ENCODE peak calls at places on chromosomes 7 and 10, in four cellular contexts. O, C, K and I are unnamed samples.

GRCh38 chr7:83594076-83594475 is 54.9 kb downstream of the SEMA3E start:
- DNase-seq in K (no peak), C (no peak), O (no peak), I (no peak)

GRCh38 chr7:94941844-94942632 is 34.6 kb downstream of the PPP1R9A start:
- DNase-seq in K (no peak), C (no peak), O (no peak), I (no peak)

GRCh38 chr10:25934673-25935139 is 677 bp downstream of the MYO3A start:
- DNase-seq in O (peak; percentile 10), K (no peak), C (peak; percentile 8), I (no peak)

GRCh38 chr7:71976670-71977069 is 435.5 kb downstream of the CALN1 start:
- DNase-seq in O (no peak), K (no peak), C (no peak), I (no peak)

GRCh38 chr10:111523016-111523415 is 446.2 kb downstream of the ADRA2A start:
- DNase-seq in C (no peak), K (no peak), O (no peak), I (no peak)

GRCh38 chr7:96126382-96126781 is 195.5 kb downstream of the SLC25A13 start:
- DNase-seq in O (no peak), K (no peak), C (no peak), I (no peak)

GRCh38 chr10:91090761-91091529 is 129.5 kb upstream of the PCGF5 start:
- DNase-seq in O (peak; percentile 11), C (no peak), K (peak; percentile 45), I (no peak)

GRCh38 chr10:72688208-72688651 is 3.7 kb upstream of the MCU start:
- DNase-seq in C (no peak), K (no peak), O (peak; percentile 96), I (no peak)

GRCh38 chr10:99431190-99431549 is 746 bp upstream of the GOT1 start:
- DNase-seq in O (peak; percentile 55), K (no peak), C (peak; percentile 85), I (no peak)

GRCh38 chr10:125159932-125160855 is at the start of gene CTBP2:
- DNase-seq in K (no peak), C (peak; percentile 59), O (peak; percentile 78), I (no peak)

GRCh38 chr7:128266891-128267839 is 26.1 kb downstream of the LEP start:
- DNase-seq in K (no peak), O (no peak), C (peak; percentile 43), I (no peak)

GRCh38 chr10:12391191-12391590 is 41.8 kb downstream of the CAMK1D start:
- DNase-seq in K (no peak), C (no peak), O (no peak), I (no peak)

GRCh38 chr10:53162856-53163255 is 390.3 kb upstream of the MBL2 start:
- DNase-seq in O (no peak), C (no peak), K (no peak), I (no peak)

GRCh38 chr7:115133248-115133647 is 211.4 kb downstream of the MDFIC start:
- DNase-seq in C (no peak), O (no peak), K (no peak), I (no peak)

GRCh38 chr10:117896517-117896916 is 150.2 kb downstream of the RAB11FIP2 start:
- DNase-seq in K (no peak), C (no peak), O (peak; percentile 24), I (no peak)

GRCh38 chr7:132878228-132878919 is 203.5 kb downstream of the CHCHD3 start:
- DNase-seq in C (no peak), O (no peak), K (no peak), I (no peak)

GRCh38 chr7:139382439-139382838 is 22.7 kb downstream of the LUC7L2 start:
- DNase-seq in C (no peak), O (no peak), K (no peak), I (no peak)

GRCh38 chr10:89341136-89341535 is 13.3 kb downstream of the IFIT3 start:
- DNase-seq in K (no peak), C (no peak), O (no peak), I (no peak)

DNA sequence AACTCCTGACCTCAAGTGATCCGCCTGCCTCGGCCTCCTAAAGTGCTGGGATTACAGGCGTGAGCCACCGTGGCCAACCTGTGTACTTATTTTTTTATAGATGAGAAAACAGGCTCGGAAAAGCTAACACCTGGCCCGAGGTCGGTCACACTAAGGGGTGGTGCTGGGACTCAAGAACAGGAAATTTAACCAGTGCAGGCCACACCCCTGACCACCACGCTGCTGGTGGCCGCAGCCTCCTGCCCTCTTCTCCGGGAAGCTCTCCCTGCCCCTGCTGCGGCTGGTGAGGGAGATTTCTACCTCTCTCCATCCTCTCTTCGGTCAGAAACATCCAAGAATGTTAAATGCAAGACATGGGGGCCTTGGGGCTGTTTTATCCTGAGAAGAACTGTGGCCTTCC is 63.2 kb downstream of the TNRC18 start:
- DNase-seq in O (no peak), C (peak; percentile 29), K (no peak), I (no peak)
- TF ChIP-seq EP300 in O (no peak), C (no peak), K (no peak), I (no peak)

GRCh38 chr10:6171891-6172354 is 30.8 kb upstream of the PFKFB3 start:
- DNase-seq in C (peak; percentile 59), K (no peak), O (no peak), I (peak; percentile 24)
- TF ChIP-seq EP300 in C (no peak), K (peak; percentile 48), O (no peak), I (peak; percentile 23)

DNA sequence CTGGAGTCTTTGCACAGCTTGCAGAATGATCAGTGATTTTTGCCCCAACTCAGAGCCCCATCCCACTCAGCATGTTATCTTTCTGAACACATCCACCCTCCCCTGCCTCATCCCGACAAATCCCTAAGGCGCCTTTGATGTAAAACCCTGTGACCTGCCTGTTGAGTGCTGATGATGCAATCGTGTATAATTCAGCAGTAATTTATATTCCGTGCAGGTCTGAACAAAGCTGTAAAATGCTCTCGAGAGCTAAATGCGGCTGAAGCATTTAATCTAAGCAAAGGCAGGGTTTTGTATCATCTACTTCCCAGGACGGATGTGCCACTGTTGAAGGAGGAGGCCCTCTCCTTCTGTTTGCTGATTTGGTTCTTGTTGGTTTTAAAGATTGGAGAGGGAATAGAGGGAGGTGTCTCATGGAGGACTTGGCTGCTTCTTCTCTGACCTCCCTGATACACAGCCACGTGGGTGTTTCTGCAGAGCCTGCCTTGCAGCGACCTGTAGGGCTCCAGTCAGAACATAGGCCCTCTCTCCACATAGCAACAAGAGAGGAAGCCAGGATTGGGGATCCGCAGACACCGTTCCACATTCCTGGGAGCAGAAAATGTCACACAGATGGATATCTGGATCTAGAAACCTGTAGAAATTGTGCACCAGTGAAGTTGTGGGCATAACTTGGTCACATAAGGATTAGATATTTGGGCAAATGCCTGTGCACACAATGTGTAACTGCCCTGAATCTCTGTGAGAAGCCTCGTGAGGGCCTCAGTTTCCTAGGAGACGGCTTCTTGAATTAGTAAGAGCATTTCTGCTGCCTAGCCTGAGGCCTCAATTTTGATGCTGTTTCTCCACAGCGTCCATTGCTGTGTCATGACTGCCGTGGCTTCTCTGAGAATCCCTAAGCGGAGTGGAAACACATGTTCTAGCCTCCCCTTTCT is 90.2 kb upstream of the AGK start:
- DNase-seq in O (no peak), C (no peak), K (no peak), I (no peak)
- TF ChIP-seq EP300 in O (no peak), C (no peak), K (no peak), I (no peak)

DNA sequence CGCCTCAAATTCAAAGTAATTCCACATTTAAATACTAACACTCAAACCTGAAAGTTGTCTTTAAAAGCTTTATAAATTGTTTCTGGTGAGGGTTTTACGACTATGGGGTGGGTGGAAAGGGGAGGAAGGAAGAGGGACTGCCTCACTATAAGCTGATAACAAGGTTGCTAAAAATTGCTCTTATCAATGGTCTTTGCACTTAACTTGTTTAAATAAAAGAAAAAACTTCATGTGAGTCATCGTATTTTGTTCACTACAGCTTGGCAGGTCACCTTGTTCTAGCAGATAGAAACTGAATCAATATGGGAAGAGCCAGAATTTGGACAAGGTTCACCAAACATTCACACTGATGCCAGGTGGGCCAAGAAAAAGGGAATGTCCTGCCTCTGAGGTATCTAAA is 129.2 kb downstream of the TES start:
- DNase-seq in O (no peak), C (no peak), K (no peak), I (no peak)
- TF ChIP-seq EP300 in O (no peak), C (no peak), K (no peak), I (no peak)

DNA sequence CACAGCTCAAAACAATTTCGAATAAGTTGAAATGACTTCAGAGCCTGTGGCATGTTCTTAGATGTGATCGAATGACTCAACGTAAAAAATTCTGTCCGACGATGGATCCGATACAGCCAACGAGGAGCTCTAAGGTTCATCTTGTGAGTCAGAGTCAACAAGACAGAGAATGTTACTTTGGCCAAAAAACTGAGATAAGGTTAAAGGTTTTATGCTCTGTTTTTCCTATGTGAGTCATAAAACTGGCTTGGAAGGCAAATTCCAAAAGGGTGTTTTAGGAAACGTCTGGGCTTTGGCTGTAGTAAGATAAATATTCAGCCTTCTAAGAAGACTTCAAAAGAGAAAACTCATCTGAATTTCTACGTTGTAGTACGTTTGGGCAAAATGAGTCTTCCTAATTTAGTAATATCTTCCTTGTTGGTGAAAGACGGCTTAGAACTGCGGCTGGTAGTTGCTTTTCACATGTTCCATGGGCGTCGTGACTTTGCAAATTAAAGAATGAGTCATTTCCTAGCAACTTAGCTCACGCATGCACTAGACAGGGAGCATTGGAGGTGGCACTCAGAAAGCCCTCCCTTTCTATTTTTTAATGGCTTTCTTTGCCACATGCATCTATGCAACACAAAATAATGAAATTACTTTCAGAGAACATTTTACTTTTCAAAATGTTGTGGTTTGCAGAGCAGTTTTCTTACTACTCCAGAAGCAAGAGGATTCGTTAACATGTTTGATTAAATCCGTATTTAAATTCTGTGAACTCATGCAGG is 28.2 kb downstream of the PFKP start:
- DNase-seq in K (no peak), C (peak; percentile 35), O (peak; percentile 98), I (peak; percentile 25)
- TF ChIP-seq EP300 in K (peak; percentile 74), C (no peak), O (peak; percentile 91), I (no peak)

DNA sequence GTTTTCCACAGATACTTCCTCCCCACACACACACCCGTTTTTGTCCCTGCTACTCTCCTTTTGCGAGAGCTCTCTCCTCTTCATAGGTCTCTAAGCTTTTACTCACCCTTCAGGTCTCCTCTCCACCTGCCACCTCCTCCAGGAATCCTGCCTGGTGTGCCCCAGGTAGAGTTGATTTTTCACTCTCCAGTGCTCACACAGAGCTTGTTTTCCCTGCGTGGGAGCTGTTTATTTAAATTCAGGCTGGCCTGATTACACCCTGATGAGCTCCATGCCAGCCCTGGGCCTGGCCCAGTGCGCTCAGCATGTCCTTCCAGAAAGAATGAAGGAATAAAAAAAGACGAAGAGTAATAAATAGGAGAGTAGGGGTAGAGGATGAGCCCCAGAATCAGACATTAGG is 7.5 kb upstream of the CLDN4 start:
- DNase-seq in O (no peak), K (no peak), C (no peak), I (no peak)
- TF ChIP-seq EP300 in O (no peak), K (no peak), C (no peak), I (no peak)